ENCODE peak calls at places on chromosomes 12 and 14, in six cellular contexts. Z, L, G, N, A and P are unnamed samples.
A peak's percentile ranks its signal among the peaks of the same experiment; 100 is the strongest.

GRCh38 chr12:120286768-120287490 is 4.8 kb downstream of the RNU4-2 start:
- DNase-seq in Z (no peak), L (no peak), G (no peak), N (peak; percentile 28), A (no peak), P (no peak)

GRCh38 chr14:94077823-94078222 is 3.2 kb downstream of the DDX24 start:
- DNase-seq in Z (no peak), L (no peak), G (no peak), N (no peak), A (no peak), P (no peak)

GRCh38 chr14:59484611-59485174 is 376 bp downstream of the JKAMP start:
- DNase-seq in Z (peak; percentile 60), L (no peak), G (peak; percentile 21), N (no peak), A (no peak), P (no peak)

GRCh38 chr12:510071-510825 is 50.5 kb downstream of the B4GALNT3 start:
- DNase-seq in Z (peak; percentile 16), L (no peak), G (no peak), N (no peak), A (no peak), P (peak; percentile 29)

GRCh38 chr14:96304956-96305355 is 48.9 kb downstream of the BDKRB1 start:
- DNase-seq in Z (no peak), L (no peak), G (no peak), N (peak; percentile 34), A (no peak), P (peak; percentile 5)

GRCh38 chr14:73787760-73788508 is 63.7 kb upstream of the PTGR2 start:
- DNase-seq in Z (peak; percentile 87), L (peak; percentile 24), G (peak; percentile 27), N (no peak), A (no peak), P (no peak)

GRCh38 chr12:93483151-93483807 is 16.0 kb downstream of the MRPL42 start:
- DNase-seq in Z (no peak), L (no peak), G (no peak), N (no peak), A (no peak), P (no peak)

GRCh38 chr12:104604995-104605675 is 148.4 kb downstream of the CHST11 start:
- DNase-seq in Z (peak; percentile 80), L (peak; percentile 75), G (no peak), N (no peak), A (no peak), P (no peak)

GRCh38 chr14:31927348-31927826 is 149.7 kb upstream of the ARHGAP5 start:
- DNase-seq in Z (peak; percentile 93), L (no peak), G (no peak), N (peak; percentile 81), A (no peak), P (peak; percentile 91)

GRCh38 chr12:111024205-111024794 is 103.9 kb upstream of the MYL2 start:
- DNase-seq in Z (peak; percentile 70), L (peak; percentile 63), G (peak; percentile 25), N (peak; percentile 85), A (peak; percentile 27), P (peak; percentile 82)

GRCh38 chr12:124914392-124915248 is at the start of gene UBC:
- DNase-seq in Z (peak; percentile 93), L (peak; percentile 94), G (peak; percentile 71), N (peak; percentile 92), A (peak; percentile 93), P (peak; percentile 75)

GRCh38 chr14:93884950-93885349 is 42.2 kb upstream of the FAM181A start:
- DNase-seq in Z (no peak), L (no peak), G (no peak), N (no peak), A (no peak), P (no peak)

GRCh38 chr14:101110729-101111619 is 207.5 kb upstream of the RTL1 start:
- DNase-seq in Z (no peak), L (no peak), G (no peak), N (no peak), A (no peak), P (no peak)

GRCh38 chr14:24783791-24784190 is 149.8 kb upstream of the GZMB start:
- DNase-seq in Z (no peak), L (no peak), G (no peak), N (no peak), A (no peak), P (no peak)

GRCh38 chr12:57127101-57127709 is 1.1 kb upstream of the LRP1 start:
- DNase-seq in Z (peak; percentile 70), L (peak; percentile 88), G (peak; percentile 56), N (peak; percentile 89), A (no peak), P (peak; percentile 52)

GRCh38 chr12:43285248-43285647 is 266.8 kb downstream of the ADAMTS20 start:
- DNase-seq in Z (peak; percentile 96), L (no peak), G (peak; percentile 75), N (no peak), A (no peak), P (peak; percentile 30)

GRCh38 chr12:53868516-53868986 is 70.1 kb upstream of the HOXC13 start:
- DNase-seq in Z (no peak), L (no peak), G (no peak), N (no peak), A (no peak), P (no peak)

GRCh38 chr14:24096545-24097181 is 2.6 kb downstream of the PCK2 start:
- DNase-seq in Z (no peak), L (peak; percentile 38), G (no peak), N (no peak), A (no peak), P (no peak)

GRCh38 chr14:90629471-90629870 is 186.8 kb downstream of the TTC7B start:
- DNase-seq in Z (no peak), L (no peak), G (peak; percentile 77), N (no peak), A (no peak), P (no peak)

GRCh38 chr14:38405851-38406630 is 150.1 kb upstream of the CLEC14A start:
- DNase-seq in Z (peak; percentile 60), L (no peak), G (no peak), N (peak; percentile 37), A (no peak), P (no peak)

GRCh38 chr14:45798659-45799058 is 545.7 kb upstream of the MIS18BP1 start:
- DNase-seq in Z (no peak), L (no peak), G (no peak), N (no peak), A (no peak), P (no peak)

GRCh38 chr12:7555752-7556151 is 52.2 kb upstream of the CD163 start:
- DNase-seq in Z (peak; percentile 86), L (no peak), G (no peak), N (peak; percentile 51), A (no peak), P (peak; percentile 21)

GRCh38 chr12:68977909-68978610 is 45.1 kb upstream of the CPM start:
- DNase-seq in Z (no peak), L (no peak), G (no peak), N (no peak), A (no peak), P (no peak)

GRCh38 chr12:6219980-6220379 is 19.8 kb downstream of the CD9 start:
- DNase-seq in Z (no peak), L (no peak), G (no peak), N (no peak), A (no peak), P (no peak)

GRCh38 chr12:6222009-6222702 is 22.0 kb downstream of the CD9 start:
- DNase-seq in Z (no peak), L (no peak), G (no peak), N (no peak), A (no peak), P (no peak)

GRCh38 chr12:6218526-6218925 is 18.3 kb downstream of the CD9 start:
- DNase-seq in Z (no peak), L (no peak), G (peak; percentile 55), N (no peak), A (no peak), P (no peak)

GRCh38 chr12:6223545-6223944 is 23.3 kb downstream of the CD9 start:
- DNase-seq in Z (no peak), L (no peak), G (no peak), N (no peak), A (no peak), P (no peak)

DNA sequence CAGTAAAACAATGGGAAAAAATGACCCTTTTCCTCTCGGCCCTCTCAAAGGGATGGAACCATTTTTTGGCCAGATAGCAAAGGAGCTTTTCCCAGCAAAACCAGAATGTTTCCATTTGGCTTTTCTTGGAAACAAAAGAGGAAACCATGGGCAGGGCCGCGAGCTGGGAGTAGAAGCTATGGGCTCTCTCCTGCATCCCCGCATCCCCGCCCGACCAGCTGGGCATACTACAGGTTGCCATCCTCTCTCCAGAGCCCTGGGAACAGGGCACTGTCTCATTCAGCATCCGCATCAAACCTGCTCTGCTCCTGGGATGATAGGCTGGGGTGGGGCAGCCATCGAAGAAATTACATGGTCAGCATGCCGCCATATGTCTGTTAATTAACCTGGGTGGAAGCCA is 20.9 kb downstream of the CD9 start:
- DNase-seq in Z (no peak), L (no peak), G (no peak), N (no peak), A (no peak), P (no peak)
- H3K27ac ChIP-seq in Z (no peak overlapping the region), L (peak overlapping the region; percentile 62), G (no peak overlapping the region), N (no peak overlapping the region), A (no peak overlapping the region), P (no peak overlapping the region)

DNA sequence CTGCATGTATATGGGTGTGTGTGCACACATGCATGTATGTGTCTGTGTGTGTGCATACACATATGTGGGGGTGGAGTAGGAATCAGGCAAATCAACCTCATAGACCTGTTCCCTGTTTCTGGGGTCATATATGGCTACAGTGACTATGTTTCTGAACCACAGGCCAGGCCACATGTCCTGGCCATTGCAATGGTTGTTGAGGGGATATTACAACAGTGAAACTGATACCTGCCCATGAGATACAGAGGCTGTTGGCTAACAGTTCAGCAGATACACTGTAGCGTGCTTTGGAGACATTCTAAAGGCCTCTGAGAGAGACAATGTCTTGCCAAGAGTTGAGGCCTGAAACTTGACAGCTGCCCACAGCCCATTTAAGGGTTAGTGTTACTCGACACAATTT is 47.3 kb upstream of the FOS start:
- DNase-seq in Z (no peak), L (no peak), G (peak; percentile 41), N (no peak), A (no peak), P (no peak)
- H3K27ac ChIP-seq in Z (no peak overlapping the region), L (no peak overlapping the region), G (peak overlapping the region; percentile 79), N (no peak overlapping the region), A (no peak overlapping the region), P (peak overlapping the region; percentile 90)

GRCh38 chr14:98890556-98891340 is 381.2 kb downstream of the BCL11B start:
- DNase-seq in Z (no peak), L (no peak), G (no peak), N (peak; percentile 53), A (no peak), P (no peak)
- H3K27ac ChIP-seq in Z (no peak overlapping the region), L (no peak overlapping the region), G (no peak overlapping the region), N (no peak overlapping the region), A (no peak overlapping the region), P (no peak overlapping the region)

GRCh38 chr12:101021911-101022388 is 188.1 kb downstream of the SLC5A8 start:
- DNase-seq in Z (peak; percentile 96), L (no peak), G (no peak), N (no peak), A (no peak), P (peak; percentile 62)

GRCh38 chr12:101019193-101019592 is 190.8 kb downstream of the SLC5A8 start:
- DNase-seq in Z (no peak), L (no peak), G (no peak), N (no peak), A (no peak), P (no peak)

GRCh38 chr12:101019667-101020066 is 190.4 kb downstream of the SLC5A8 start:
- DNase-seq in Z (no peak), L (no peak), G (no peak), N (no peak), A (no peak), P (peak; percentile 34)

GRCh38 chr12:101018540-101018939 is 191.5 kb downstream of the SLC5A8 start:
- DNase-seq in Z (peak; percentile 91), L (no peak), G (no peak), N (no peak), A (no peak), P (peak; percentile 90)

GRCh38 chr12:101021442-101021841 is 188.6 kb downstream of the SLC5A8 start:
- DNase-seq in Z (peak; percentile 22), L (no peak), G (no peak), N (no peak), A (no peak), P (no peak)
- H3K27ac ChIP-seq in Z (peak overlapping the region; percentile 80), L (no peak overlapping the region), G (no peak overlapping the region), N (no peak overlapping the region), A (no peak overlapping the region), P (peak overlapping the region; percentile 75)